ENCODE peak calls at places on chromosome 10, in seven cellular contexts. Y is NCI-H226, U is endothelial cell, J is NCI-H82, D is frontal cortex, A is NAMALWA, B is Calu3. Q is an unnamed sample.

GRCh38 chr10:2908851-2909630 is 158.3 kb upstream of the PFKP start:
- DNase-seq in B (no peak), Y (no peak), D (no peak), A (no peak), J (no peak), U (no peak), Q (no peak)

GRCh38 chr10:94172332-94172731 is 178.6 kb downstream of the PLCE1 start:
- DNase-seq in A (no peak), J (no peak), U (no peak), D (no peak), Y (peak), B (no peak), Q (no peak)

GRCh38 chr10:103791858-103792257 is 63.5 kb downstream of the SH3PXD2A start:
- DNase-seq in A (no peak), U (no peak), J (no peak), B (no peak), Y (no peak), D (no peak), Q (no peak)

GRCh38 chr10:122344741-122345258 is 29.7 kb upstream of the PLEKHA1 start:
- DNase-seq in A (no peak), Y (no peak), D (no peak), U (no peak), B (no peak), J (no peak), Q (no peak)

GRCh38 chr10:49360271-49361177 is 35.4 kb downstream of the DRGX start:
- DNase-seq in A (no peak), J (no peak), U (no peak), Y (no peak), D (no peak), B (no peak), Q (no peak)

GRCh38 chr10:98664329-98665042 is 217.8 kb upstream of the HPS1 start:
- DNase-seq in U (peak), J (peak), B (peak), Y (no peak), A (peak), D (no peak), Q (peak)

GRCh38 chr10:50224330-50224952 is 26.9 kb downstream of the ASAH2 start:
- DNase-seq in A (peak), B (peak), U (peak), D (no peak), Y (peak), J (peak), Q (peak)

GRCh38 chr10:25748509-25748908 is 185.5 kb upstream of the MYO3A start:
- DNase-seq in U (no peak), J (no peak), Y (no peak), B (no peak), D (no peak), A (no peak), Q (no peak)

GRCh38 chr10:46560381-46560780 is 3.9 kb upstream of the GPRIN2 start:
- DNase-seq in A (no peak), D (no peak), J (no peak), B (no peak), U (peak), Y (no peak), Q (no peak)

GRCh38 chr10:32068569-32068968 is 12.3 kb upstream of the KIF5B start:
- DNase-seq in U (no peak), J (peak), D (no peak), B (no peak), Y (no peak), A (no peak), Q (no peak)

GRCh38 chr10:131733596-131733995 is 167.2 kb upstream of the PPP2R2D start:
- DNase-seq in B (no peak), U (no peak), D (no peak), Y (no peak), A (no peak), J (no peak), Q (no peak)

GRCh38 chr10:70847666-70848360 is 32.1 kb downstream of the SGPL1 start:
- DNase-seq in Y (no peak), D (peak), J (no peak), U (no peak), A (no peak), B (no peak), Q (no peak)

GRCh38 chr10:31262672-31263071 is 56.3 kb upstream of the ZEB1 start:
- DNase-seq in D (no peak), Y (no peak), B (no peak), U (no peak), J (no peak), A (no peak), Q (peak)

GRCh38 chr10:46018453-46019169 is 11.8 kb downstream of the NCOA4 start:
- DNase-seq in Y (peak), J (no peak), A (no peak), D (no peak), U (no peak), B (no peak), Q (no peak)

GRCh38 chr10:62635127-62635526 is 169.4 kb upstream of the ADO start:
- DNase-seq in D (no peak), J (no peak), A (no peak), U (no peak), B (no peak), Y (no peak), Q (no peak)

GRCh38 chr10:61903184-61903990 is 1.9 kb downstream of the ARID5B start:
- DNase-seq in Y (peak), B (peak), A (peak), J (peak), D (peak), U (peak), Q (no peak)

GRCh38 chr10:65945071-65945470 is 980.8 kb upstream of the LRRTM3 start:
- DNase-seq in J (no peak), Y (no peak), D (no peak), U (no peak), B (no peak), A (no peak), Q (no peak)

GRCh38 chr10:73493781-73494180 is 2.0 kb downstream of the PPP3CB start:
- DNase-seq in D (no peak), A (no peak), U (no peak), Y (peak), J (no peak), B (no peak), Q (no peak)

GRCh38 chr10:75712241-75712880 is 280.9 kb downstream of the LRMDA start:
- DNase-seq in B (no peak), U (no peak), J (no peak), A (no peak), D (peak), Y (no peak), Q (no peak)

GRCh38 chr10:16509996-16510395 is 11.7 kb downstream of the C1QL3 start:
- DNase-seq in D (no peak), Y (no peak), U (no peak), J (peak), A (no peak), B (no peak), Q (peak)

GRCh38 chr10:29443745-29444523 is 155.1 kb downstream of the LYZL1 start:
- DNase-seq in A (no peak), Y (no peak), D (no peak), U (no peak), J (no peak), B (no peak), Q (no peak)

GRCh38 chr10:80896959-80897358 is 359.3 kb downstream of the SH2D4B start:
- DNase-seq in D (no peak), U (no peak), B (no peak), A (no peak), J (no peak), Y (no peak), Q (no peak)

GRCh38 chr10:98745645-98746044 is 298.9 kb upstream of the HPS1 start:
- DNase-seq in U (no peak), Y (no peak), J (peak), D (no peak), A (peak), B (no peak), Q (no peak)

GRCh38 chr10:667096-667495 is 22.4 kb downstream of the DIP2C start:
- DNase-seq in U (no peak), B (no peak), Y (no peak), J (peak), A (no peak), D (no peak), Q (no peak)